ENCODE peak calls at places on chromosomes 13 and 19, in five cellular contexts. E is occipital lobe; Z is GOT3; D is stimulated activated CD8-positive, alpha-beta memory T cell treated with anti-CD3 and anti-CD28 coated beads, Interleukin-4, amount 100 ng/mL, for 1 hour; B is esophagus squamous epithelium. I is an unnamed sample.
A peak's percentile ranks its signal among the peaks of the same experiment; 100 is the strongest.

GRCh38 chr19:12991296-12991695 is 4.0 kb upstream of the NFIX start:
- DNase-seq in B (no peak), D (no peak), E (no peak), Z (no peak), I (no peak)

GRCh38 chr19:49795615-49796014 is 17.5 kb downstream of the FUZ start:
- DNase-seq in E (no peak), B (no peak), D (no peak), Z (no peak), I (no peak)

GRCh38 chr13:111911141-111911720 is 155.7 kb upstream of the SOX1 start:
- DNase-seq in Z (no peak), E (no peak), B (no peak), D (no peak), I (no peak)

GRCh38 chr19:4518345-4519171 is at the start of gene PLIN4:
- DNase-seq in E (no peak), Z (no peak), B (no peak), D (no peak), I (no peak)

GRCh38 chr13:112684041-112684440 is 5.8 kb upstream of the ATP11A start:
- DNase-seq in E (no peak), B (no peak), Z (no peak), D (no peak), I (no peak)

GRCh38 chr13:35879111-35879510 is 252.1 kb downstream of the DCLK1 start:
- DNase-seq in D (no peak), E (peak; percentile 30), Z (no peak), B (no peak), I (no peak)

GRCh38 chr19:42246869-42247630 is 4.6 kb upstream of the GSK3A start:
- DNase-seq in D (no peak), E (no peak), Z (no peak), B (no peak), I (peak; percentile 33)

GRCh38 chr13:106507560-106508274 is 27.7 kb downstream of the EFNB2 start:
- DNase-seq in Z (no peak), E (no peak), D (no peak), B (no peak), I (peak; percentile 68)

GRCh38 chr13:51684076-51684475 is 99.8 kb downstream of the WDFY2 start:
- DNase-seq in D (no peak), B (no peak), E (no peak), Z (no peak), I (peak; percentile 26)

GRCh38 chr19:21612403-21612872 is 107.0 kb downstream of the ZNF429 start:
- DNase-seq in Z (no peak), B (no peak), D (no peak), E (no peak), I (no peak)

GRCh38 chr19:2115324-2115723 is 18.6 kb downstream of the IZUMO4 start:
- DNase-seq in D (no peak), Z (no peak), E (no peak), B (no peak), I (no peak)

GRCh38 chr19:20385056-20385455 is 180.5 kb downstream of the ZNF737 start:
- DNase-seq in Z (no peak), E (no peak), D (no peak), B (no peak), I (no peak)

GRCh38 chr13:39536906-39537305 is 66.1 kb downstream of the LHFPL6 start:
- DNase-seq in D (no peak), Z (no peak), E (no peak), B (no peak), I (no peak)

GRCh38 chr19:56639217-56639616 is 3.7 kb upstream of the SMIM17 start:
- DNase-seq in B (no peak), Z (no peak), D (no peak), E (no peak), I (no peak)

GRCh38 chr13:44188257-44188656 is 185.4 kb upstream of the SERP2 start:
- DNase-seq in E (no peak), Z (no peak), B (no peak), D (no peak), I (peak; percentile 83)

I was measured in EL.